ENCODE peak calls at places on chromosome 6, in eight cellular contexts. E, H, S, J, N, Z, L and D are unnamed samples.

GRCh38 chr6:101016163-101016562 is 135.0 kb upstream of the ASCC3 start:
- DNase-seq in E (no peak), H (no peak), S (no peak), J (no peak), N (no peak), Z (no peak), L (no peak), D (no peak)

GRCh38 chr6:9139762-9140161 is 704.4 kb upstream of the SLC35B3 start:
- DNase-seq in E (peak; percentile 88), H (peak; percentile 56), S (peak; percentile 49), J (no peak), N (no peak), Z (peak; percentile 48), L (peak; percentile 24), D (peak; percentile 34)

GRCh38 chr6:144478487-144478886 is 193.4 kb downstream of the UTRN start:
- DNase-seq in E (no peak), H (no peak), S (peak; percentile 89), J (no peak), N (peak; percentile 17), Z (no peak), L (no peak), D (no peak)

GRCh38 chr6:36697481-36697903 is at the start of gene RAB44:
- DNase-seq in E (no peak), H (no peak), S (peak; percentile 40), J (no peak), N (no peak), Z (no peak), L (no peak), D (no peak)

GRCh38 chr6:129641344-129641743 is 68.6 kb downstream of the ARHGAP18 start:
- DNase-seq in E (peak; percentile 64), H (peak; percentile 88), S (no peak), J (peak; percentile 37), N (no peak), Z (no peak), L (no peak), D (no peak)

GRCh38 chr6:117194978-117195377 is 70.4 kb upstream of the VGLL2 start:
- DNase-seq in E (no peak), H (no peak), S (no peak), J (no peak), N (no peak), Z (no peak), L (no peak), D (no peak)

GRCh38 chr6:82589509-82590206 is 226.0 kb downstream of the TPBG start:
- DNase-seq in E (peak; percentile 64), H (peak; percentile 93), S (no peak), J (peak; percentile 79), N (no peak), Z (peak; percentile 47), L (no peak), D (peak; percentile 4)

GRCh38 chr6:30965140-30965601 is 18.3 kb upstream of the MUC21 start:
- DNase-seq in E (no peak), H (no peak), S (no peak), J (no peak), N (no peak), Z (no peak), L (no peak), D (no peak)

GRCh38 chr6:107128175-107128574 is 12.9 kb upstream of the BEND3 start:
- DNase-seq in E (peak; percentile 61), H (no peak), S (no peak), J (peak; percentile 27), N (no peak), Z (no peak), L (no peak), D (no peak)

GRCh38 chr6:107128577-107128976 is 13.3 kb upstream of the BEND3 start:
- DNase-seq in E (no peak), H (no peak), S (no peak), J (no peak), N (no peak), Z (no peak), L (no peak), D (no peak)

GRCh38 chr6:107129370-107129925 is 14.1 kb upstream of the BEND3 start:
- DNase-seq in E (no peak), H (peak; percentile 54), S (no peak), J (no peak), N (no peak), Z (no peak), L (no peak), D (no peak)

GRCh38 chr6:107132330-107132954 is 17.1 kb upstream of the BEND3 start:
- DNase-seq in E (no peak), H (no peak), S (no peak), J (no peak), N (peak; percentile 59), Z (peak; percentile 12), L (peak; percentile 20), D (no peak)
- TF ChIP-seq CTCF in E (peak; percentile 61), H (peak; percentile 55), S (no peak), J (peak; percentile 71), N (no peak), Z (peak; percentile 56), L (peak; percentile 12), D (peak; percentile 55)

DNA sequence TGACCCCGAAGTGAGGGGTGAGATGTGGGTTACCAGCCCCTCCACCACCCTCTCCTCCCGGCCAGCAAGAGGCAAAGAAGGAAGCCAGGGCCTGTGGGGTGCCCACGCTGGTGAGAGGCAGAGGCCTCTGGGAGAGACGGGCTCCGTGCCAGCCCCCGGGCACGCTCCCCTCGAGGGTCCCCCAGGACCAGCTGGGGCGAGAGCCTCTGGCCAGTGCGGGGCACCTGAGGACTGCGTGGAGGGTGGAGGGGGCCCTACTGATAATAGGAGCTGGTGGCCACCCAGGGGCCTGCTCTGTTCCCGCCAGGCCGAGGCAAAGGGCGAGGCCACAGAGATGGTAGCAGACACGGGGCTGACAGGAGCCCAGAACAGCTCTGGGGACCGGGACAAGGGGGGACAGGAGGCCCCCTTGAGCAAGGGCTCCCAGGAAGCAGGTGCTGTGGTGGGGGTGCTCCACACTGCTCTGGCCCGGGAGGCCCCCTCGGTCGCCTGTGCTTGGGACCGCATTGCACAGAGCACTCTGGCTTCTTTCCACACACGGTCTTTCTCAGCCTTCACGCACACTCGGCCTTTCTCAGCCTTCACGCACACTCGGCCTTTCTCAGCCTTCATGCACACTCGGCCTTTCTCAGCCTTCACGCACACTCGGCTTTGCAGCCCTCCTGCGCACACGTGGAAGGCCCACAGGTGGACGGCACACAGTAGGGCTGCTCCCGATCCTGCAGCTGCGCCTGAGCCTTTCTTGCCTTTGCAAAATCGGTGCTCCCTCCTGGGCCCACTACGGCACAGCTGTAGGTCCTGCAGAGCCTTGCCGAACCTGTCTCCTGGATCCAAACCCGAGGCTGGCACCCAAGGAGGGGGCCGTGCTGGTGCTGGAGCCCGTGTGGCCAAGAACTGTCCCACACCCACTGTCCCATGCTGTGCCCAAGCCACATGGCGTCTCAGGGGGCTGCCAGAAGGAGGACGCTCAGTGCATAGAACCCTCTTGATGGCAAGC is 227.0 kb downstream of the TTLL2 start:
- DNase-seq in E (no peak), H (no peak), S (no peak), J (no peak), N (no peak), Z (no peak), L (peak; percentile 64), D (no peak)
- H3K27ac ChIP-seq in E (no peak overlapping the region), H (no peak overlapping the region), S (no peak overlapping the region), J (no peak overlapping the region), N (no peak overlapping the region), Z (no peak overlapping the region), L (peak overlapping the region; percentile 81), D (no peak overlapping the region)

GRCh38 chr6:167487706-167488664 is 163.1 kb downstream of the TTLL2 start:
- DNase-seq in E (no peak), H (no peak), S (no peak), J (no peak), N (no peak), Z (no peak), L (no peak), D (no peak)

GRCh38 chr6:167481527-167481926 is 156.6 kb downstream of the TTLL2 start:
- DNase-seq in E (no peak), H (no peak), S (no peak), J (no peak), N (no peak), Z (no peak), L (no peak), D (no peak)

GRCh38 chr6:167479967-167480653 is 155.2 kb downstream of the TTLL2 start:
- DNase-seq in E (no peak), H (no peak), S (no peak), J (no peak), N (no peak), Z (no peak), L (no peak), D (no peak)

DNA sequence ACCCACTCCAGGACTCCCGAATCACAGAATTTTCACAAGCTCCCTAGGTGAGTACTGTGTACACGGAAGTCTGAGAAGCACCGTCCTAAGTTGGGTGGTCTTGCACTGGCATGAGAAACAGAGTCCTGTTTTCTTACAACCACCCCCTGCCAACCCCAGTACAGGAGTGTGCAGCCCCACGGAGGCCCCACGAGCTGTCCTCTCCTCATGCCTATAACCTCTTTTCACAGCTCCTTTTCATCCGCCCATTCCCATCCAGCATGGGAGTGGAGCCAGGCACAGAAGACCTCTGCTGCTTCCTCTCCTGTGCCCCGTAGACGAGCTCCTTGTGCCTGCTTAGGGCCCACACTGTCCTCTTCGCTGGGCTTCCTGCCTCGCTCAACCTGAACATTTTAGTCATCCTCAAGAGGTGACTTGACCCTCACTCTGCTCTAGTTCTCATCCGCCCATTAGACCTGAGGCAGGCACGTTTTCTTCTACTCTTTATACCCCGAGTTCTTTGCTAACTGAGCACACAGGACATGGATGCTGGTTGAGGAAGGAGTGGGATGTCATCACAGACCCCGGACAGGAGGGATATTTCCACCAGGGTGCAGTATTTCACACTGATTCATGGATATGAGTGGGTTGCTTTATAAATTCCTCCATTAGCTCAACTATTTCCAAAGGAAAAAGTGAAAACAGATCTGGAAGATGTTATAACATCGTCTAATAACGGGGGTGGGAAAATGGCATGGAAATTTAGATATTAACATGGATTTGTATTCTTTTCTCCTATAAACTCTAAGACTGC is 160.5 kb downstream of the TTLL2 start:
- DNase-seq in E (no peak), H (peak; percentile 1), S (no peak), J (peak; percentile 35), N (peak; percentile 26), Z (peak; percentile 13), L (no peak), D (no peak)
- TF ChIP-seq CTCF in E (no peak), H (peak; percentile 40), S (peak; percentile 71), J (peak; percentile 38), N (peak; percentile 26), Z (no peak), L (no peak), D (no peak)

GRCh38 chr6:87661016-87661415 is 41.0 kb downstream of the AKIRIN2 start:
- DNase-seq in E (peak; percentile 55), H (peak; percentile 64), S (no peak), J (no peak), N (no peak), Z (no peak), L (no peak), D (no peak)
- H3K27ac ChIP-seq in E (peak overlapping the region; percentile 74), H (no peak overlapping the region), S (no peak overlapping the region), J (no peak overlapping the region), N (no peak overlapping the region), Z (no peak overlapping the region), L (no peak overlapping the region), D (no peak overlapping the region)